ENCODE peak calls at places on chromosome 9, in ten cellular contexts. One of them, this sample, is unnamed.

GRCh38 chr9:75265525-75265972 is 177.2 kb downstream of the OSTF1 start:
- DNase-seq in BJ: no peak
- DNase-seq in RWPE1: peak; percentile 48
- DNase-seq in LoVo: peak; percentile 50
- DNase-seq in GM12892: no peak
- DNase-seq in CD8-positive, alpha-beta memory T cell: peak; percentile 49
- DNase-seq in endothelial cell: peak; percentile 52
- DNase-seq in GM20000: peak; percentile 44
- DNase-seq in Ammon's horn: peak; percentile 57
- DNase-seq in foreskin fibroblast: peak; percentile 26
- DNase-seq in this sample: peak; percentile 75

GRCh38 chr9:98991981-98992884 is 48.5 kb downstream of the COL15A1 start:
- DNase-seq in foreskin fibroblast: no peak
- DNase-seq in BJ: no peak
- DNase-seq in endothelial cell: no peak
- DNase-seq in LoVo: no peak
- DNase-seq in Ammon's horn: no peak
- DNase-seq in RWPE1: no peak
- DNase-seq in CD8-positive, alpha-beta memory T cell: no peak
- DNase-seq in GM20000: no peak
- DNase-seq in GM12892: no peak
- DNase-seq in this sample: no peak

GRCh38 chr9:114000063-114000454 is 78.0 kb downstream of the AMBP start:
- DNase-seq in GM20000: no peak
- DNase-seq in endothelial cell: no peak
- DNase-seq in LoVo: no peak
- DNase-seq in GM12892: no peak
- DNase-seq in BJ: no peak
- DNase-seq in Ammon's horn: no peak
- DNase-seq in CD8-positive, alpha-beta memory T cell: no peak
- DNase-seq in foreskin fibroblast: no peak
- DNase-seq in RWPE1: no peak
- DNase-seq in this sample: no peak

GRCh38 chr9:21294325-21294724 is 10.8 kb downstream of the IFNA5 start:
- DNase-seq in GM12892: no peak
- DNase-seq in Ammon's horn: no peak
- DNase-seq in GM20000: no peak
- DNase-seq in CD8-positive, alpha-beta memory T cell: no peak
- DNase-seq in RWPE1: peak; percentile 69
- DNase-seq in endothelial cell: no peak
- DNase-seq in LoVo: peak; percentile 73
- DNase-seq in BJ: no peak
- DNase-seq in foreskin fibroblast: peak; percentile 26
- DNase-seq in this sample: peak; percentile 60

GRCh38 chr9:13970018-13970417 is 343.9 kb downstream of the NFIB start:
- DNase-seq in RWPE1: no peak
- DNase-seq in GM12892: no peak
- DNase-seq in foreskin fibroblast: no peak
- DNase-seq in LoVo: no peak
- DNase-seq in BJ: no peak
- DNase-seq in endothelial cell: no peak
- DNase-seq in Ammon's horn: no peak
- DNase-seq in GM20000: no peak
- DNase-seq in CD8-positive, alpha-beta memory T cell: no peak
- DNase-seq in this sample: peak; percentile 31

GRCh38 chr9:17135578-17135904 is 701 bp downstream of the CNTLN start:
- DNase-seq in endothelial cell: no peak
- DNase-seq in GM12892: no peak
- DNase-seq in GM20000: no peak
- DNase-seq in RWPE1: no peak
- DNase-seq in CD8-positive, alpha-beta memory T cell: no peak
- DNase-seq in LoVo: no peak
- DNase-seq in BJ: no peak
- DNase-seq in foreskin fibroblast: no peak
- DNase-seq in Ammon's horn: no peak
- DNase-seq in this sample: no peak

GRCh38 chr9:107929439-107929838 is 439.9 kb upstream of the KLF4 start:
- DNase-seq in LoVo: no peak
- DNase-seq in BJ: no peak
- DNase-seq in GM20000: no peak
- DNase-seq in RWPE1: no peak
- DNase-seq in GM12892: no peak
- DNase-seq in Ammon's horn: peak; percentile 61
- DNase-seq in CD8-positive, alpha-beta memory T cell: no peak
- DNase-seq in foreskin fibroblast: peak; percentile 65
- DNase-seq in endothelial cell: no peak
- DNase-seq in this sample: peak; percentile 52

GRCh38 chr9:135821116-135821515 is 86.2 kb downstream of the CAMSAP1 start:
- DNase-seq in GM12892: no peak
- DNase-seq in Ammon's horn: no peak
- DNase-seq in CD8-positive, alpha-beta memory T cell: no peak
- DNase-seq in foreskin fibroblast: no peak
- DNase-seq in endothelial cell: no peak
- DNase-seq in RWPE1: no peak
- DNase-seq in BJ: no peak
- DNase-seq in LoVo: no peak
- DNase-seq in GM20000: no peak
- DNase-seq in this sample: no peak

GRCh38 chr9:114225534-114226288 is 70.4 kb downstream of the COL27A1 start:
- DNase-seq in Ammon's horn: no peak
- DNase-seq in BJ: no peak
- DNase-seq in LoVo: no peak
- DNase-seq in GM12892: no peak
- DNase-seq in RWPE1: peak; percentile 62
- DNase-seq in endothelial cell: no peak
- DNase-seq in GM20000: no peak
- DNase-seq in CD8-positive, alpha-beta memory T cell: no peak
- DNase-seq in foreskin fibroblast: peak; percentile 43
- DNase-seq in this sample: peak; percentile 62

GRCh38 chr9:116689117-116689516 is 2.0 kb downstream of the TRIM32 start:
- DNase-seq in endothelial cell: no peak
- DNase-seq in CD8-positive, alpha-beta memory T cell: no peak
- DNase-seq in RWPE1: no peak
- DNase-seq in LoVo: no peak
- DNase-seq in foreskin fibroblast: no peak
- DNase-seq in GM12892: no peak
- DNase-seq in BJ: no peak
- DNase-seq in GM20000: no peak
- DNase-seq in Ammon's horn: no peak
- DNase-seq in this sample: no peak

This sample was measured in astrocyte of the hippocampus.